ENCODE peak calls at places on chromosomes 1 and 21, in eight cellular contexts. G is A549; X is lower lobe of right lung; K is pancreas; F is CD8-positive, alpha-beta T cell; Z is transverse colon; S is ovary; H is Peyer's patch. V is an unnamed sample.

GRCh38 chr1:12177999-12178441 is 11.2 kb downstream of the TNFRSF1B start:
- DNase-seq in G (no peak), X (peak; percentile 84), K (no peak), F (peak; percentile 77), Z (peak; percentile 64), S (no peak), H (no peak), V (peak; percentile 79)

GRCh38 chr1:216466162-216466801 is 43.0 kb upstream of the USH2A start:
- DNase-seq in G (no peak), X (no peak), K (no peak), F (no peak), Z (no peak), S (no peak), H (no peak), V (no peak)

GRCh38 chr1:242129103-242129502 is 130.2 kb upstream of the MAP1LC3C start:
- DNase-seq in G (peak; percentile 14), X (no peak), K (no peak), F (no peak), Z (no peak), S (no peak), H (no peak), V (no peak)

GRCh38 chr1:45785583-45785982 is 17.8 kb upstream of the MAST2 start:
- DNase-seq in G (no peak), X (no peak), K (no peak), F (no peak), Z (no peak), S (no peak), H (no peak), V (no peak)

GRCh38 chr1:225596152-225596551 is 56.8 kb downstream of the ENAH start:
- DNase-seq in G (no peak), X (no peak), K (no peak), F (no peak), Z (no peak), S (no peak), H (no peak), V (no peak)

GRCh38 chr1:75550559-75550958 is 60.4 kb downstream of the SLC44A5 start:
- DNase-seq in G (no peak), X (no peak), K (no peak), F (no peak), Z (no peak), S (no peak), H (no peak), V (no peak)

GRCh38 chr21:16291296-16291695 is 561.5 kb downstream of the USP25 start:
- DNase-seq in G (no peak), X (no peak), K (no peak), F (no peak), Z (no peak), S (no peak), H (no peak), V (no peak)

GRCh38 chr1:19974822-19975416 is 4.5 kb downstream of the PLA2G2A start:
- DNase-seq in G (peak; percentile 55), X (no peak), K (no peak), F (no peak), Z (peak; percentile 61), S (peak; percentile 75), H (no peak), V (peak; percentile 24)

GRCh38 chr1:241603626-241604337 is 36.4 kb downstream of the CHML start:
- DNase-seq in G (no peak), X (no peak), K (no peak), F (no peak), Z (no peak), S (no peak), H (no peak), V (no peak)

GRCh38 chr1:8020032-8020431 is 6.1 kb downstream of the ERRFI1 start:
- DNase-seq in G (no peak), X (no peak), K (no peak), F (no peak), Z (no peak), S (no peak), H (no peak), V (no peak)

GRCh38 chr21:44653656-44654575 is 543 bp downstream of the KRTAP12-4 start:
- DNase-seq in G (no peak), X (no peak), K (no peak), F (peak; percentile 66), Z (no peak), S (no peak), H (no peak), V (no peak)

GRCh38 chr1:191350938-191351337 is 807.3 kb upstream of the RGS18 start:
- DNase-seq in G (no peak), X (no peak), K (no peak), F (no peak), Z (no peak), S (no peak), H (no peak), V (no peak)

GRCh38 chr21:46320331-46320801 is 3.3 kb downstream of the C21orf58 start:
- DNase-seq in G (no peak), X (no peak), K (no peak), F (no peak), Z (no peak), S (no peak), H (no peak), V (no peak)

GRCh38 chr21:46324390-46325072 is 575 bp downstream of the PCNT start:
- DNase-seq in G (peak; percentile 44), X (peak; percentile 89), K (peak; percentile 95), F (peak; percentile 79), Z (peak; percentile 90), S (peak; percentile 85), H (peak; percentile 95), V (peak; percentile 84)

GRCh38 chr21:46323710-46324389 is at the start of the genes C21orf58 and PCNT:
- DNase-seq in G (peak; percentile 89), X (peak; percentile 99), K (peak; percentile 99), F (peak; percentile 94), Z (peak; percentile 98), S (peak; percentile 97), H (peak; percentile 98), V (peak; percentile 97)

GRCh38 chr21:46323227-46323709 is 402 bp downstream of the C21orf58 start:
- DNase-seq in G (no peak), X (no peak), K (no peak), F (no peak), Z (no peak), S (no peak), H (no peak), V (no peak)

DNA sequence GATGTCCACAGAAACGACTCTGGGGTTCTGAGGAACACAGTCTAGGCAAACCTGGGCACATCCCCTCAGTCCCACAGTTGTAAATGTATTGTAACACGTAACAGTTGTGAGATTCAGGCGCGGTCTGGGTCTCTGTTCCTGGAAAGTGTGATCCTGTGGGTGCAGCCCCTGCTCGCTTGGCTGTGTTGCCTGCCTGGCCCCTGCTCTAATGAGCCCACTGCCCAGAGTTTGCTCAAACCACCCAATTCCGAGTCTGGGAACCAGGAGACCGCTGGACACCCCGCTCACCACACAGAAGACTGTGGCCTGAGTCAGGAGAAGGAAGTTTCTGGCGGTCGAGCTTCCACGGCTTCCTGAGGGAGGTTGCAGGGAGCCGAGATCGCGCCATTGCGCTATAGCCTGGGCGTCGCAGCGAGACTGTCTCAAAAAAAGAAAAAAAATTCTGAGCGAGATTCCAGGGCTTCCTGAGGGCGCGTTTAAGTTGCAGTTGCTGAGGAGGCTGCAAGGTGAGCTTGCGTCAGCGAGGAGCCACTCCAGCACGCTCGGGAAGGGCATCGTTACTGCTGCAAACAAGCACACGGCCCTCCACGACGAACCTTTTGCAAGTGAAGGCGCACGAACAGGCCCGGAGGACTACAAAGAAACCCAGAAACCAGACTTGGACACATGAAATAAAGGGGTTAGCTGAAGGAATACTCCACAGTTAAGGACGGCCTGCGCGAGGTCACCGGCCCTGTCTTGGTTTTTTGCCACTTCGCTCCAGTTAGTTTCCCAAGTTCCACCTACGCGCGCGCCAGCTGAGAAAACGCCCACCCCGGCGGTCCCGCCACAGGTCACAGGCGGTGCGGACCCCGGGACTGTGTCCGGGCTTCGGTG is 1.1 kb downstream of the C21orf58 start:
- DNase-seq in G (no peak), X (no peak), K (peak; percentile 56), F (no peak), Z (no peak), S (no peak), H (no peak), V (no peak)
- H3K27ac ChIP-seq in G (peak overlapping the region; percentile 83), X (no peak overlapping the region), K (no peak overlapping the region), F (no peak overlapping the region), Z (peak overlapping the region; percentile 100), S (no peak overlapping the region), H (no peak overlapping the region), V (peak overlapping the region; percentile 92)

GRCh38 chr1:78651247-78651646 is 1.6 kb downstream of the IFI44 start:
- DNase-seq in G (no peak), X (no peak), K (no peak), F (no peak), Z (no peak), S (no peak), H (no peak), V (no peak)

GRCh38 chr1:78649628-78650027 is at the start of gene IFI44:
- DNase-seq in G (no peak), X (peak; percentile 86), K (peak; percentile 53), F (peak; percentile 50), Z (peak; percentile 79), S (peak; percentile 85), H (peak; percentile 65), V (peak; percentile 72)

GRCh38 chr1:78647238-78647637 is 2.4 kb upstream of the IFI44 start:
- DNase-seq in G (no peak), X (no peak), K (no peak), F (no peak), Z (no peak), S (no peak), H (no peak), V (no peak)

GRCh38 chr1:78650114-78650513 is 483 bp downstream of the IFI44 start:
- DNase-seq in G (no peak), X (no peak), K (no peak), F (no peak), Z (no peak), S (no peak), H (no peak), V (no peak)

DNA sequence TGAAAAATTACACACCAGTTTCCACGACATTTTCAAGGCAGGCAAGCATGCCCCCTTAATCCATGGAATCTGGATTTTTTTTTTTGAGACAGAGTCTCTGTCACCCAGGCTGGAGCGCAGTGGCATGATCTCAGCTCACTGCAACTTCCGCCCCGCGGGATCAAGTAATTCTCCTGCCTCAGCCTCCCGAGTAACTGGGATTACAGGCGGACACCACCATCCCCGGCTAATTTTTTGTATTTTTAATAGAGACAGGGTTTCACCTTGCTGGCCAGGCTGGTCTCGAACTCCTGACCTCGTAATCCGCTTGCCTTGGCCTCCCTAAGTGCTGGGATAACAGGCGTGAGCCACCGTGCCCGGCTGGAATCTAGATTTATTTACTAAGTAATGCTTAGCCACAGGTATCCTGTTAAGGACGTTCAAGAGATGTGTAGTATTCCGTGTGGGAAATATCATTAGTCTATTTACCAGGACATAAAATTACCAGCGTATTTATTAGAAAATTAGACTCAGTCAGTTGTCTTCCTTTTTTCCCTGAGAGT is 2.5 kb downstream of the IFI44 start:
- DNase-seq in G (no peak), X (no peak), K (no peak), F (no peak), Z (no peak), S (no peak), H (no peak), V (no peak)
- H3K4me3 ChIP-seq in G (no peak overlapping the region), X (peak overlapping the region; percentile 51), K (no peak overlapping the region), F (peak overlapping the region; percentile 52), Z (no peak overlapping the region), S (no peak overlapping the region), H (no peak overlapping the region), V (peak overlapping the region; percentile 11)

GRCh38 chr1:192976576-192976975 is 82.6 kb downstream of the UCHL5 start:
- DNase-seq in G (no peak), X (no peak), K (no peak), F (no peak), Z (no peak), S (no peak), H (no peak), V (no peak)
- H3K27ac ChIP-seq in G (no peak overlapping the region), X (no peak overlapping the region), K (no peak overlapping the region), F (no peak overlapping the region), Z (no peak overlapping the region), S (no peak overlapping the region), H (no peak overlapping the region), V (no peak overlapping the region)

GRCh38 chr1:164891615-164892014 is 332.6 kb downstream of the PBX1 start:
- DNase-seq in G (no peak), X (no peak), K (no peak), F (no peak), Z (no peak), S (no peak), H (no peak), V (no peak)
- H3K4me3 ChIP-seq in G (no peak overlapping the region), X (no peak overlapping the region), K (no peak overlapping the region), F (no peak overlapping the region), Z (no peak overlapping the region), S (no peak overlapping the region), H (no peak overlapping the region), V (no peak overlapping the region)

V was measured in heart right ventricle.